ENCODE peak calls at places on chromosomes 1 and 21, in five cellular contexts. N is NCI-H2081, X is NB4, Q is anterior cingulate cortex, R is T-helper 17 cell. G is an unnamed sample.

GRCh38 chr1:55352080-55352800 is 137.1 kb upstream of the USP24 start:
- DNase-seq in N (no peak), X (no peak), Q (no peak), R (no peak), G (no peak)

GRCh38 chr1:7784492-7785071 is 491 bp downstream of the PER3 start:
- DNase-seq in N (no peak), X (no peak), Q (no peak), R (no peak), G (peak)

GRCh38 chr1:59046730-59047157 is 250.2 kb upstream of the FGGY start:
- DNase-seq in N (no peak), X (no peak), Q (no peak), R (no peak), G (no peak)

GRCh38 chr1:171188388-171189266 is 3.5 kb downstream of the FMO2 start:
- DNase-seq in N (peak), X (peak), Q (no peak), R (no peak), G (peak)

GRCh38 chr1:65795311-65795710 is 2.6 kb downstream of the PDE4B start:
- DNase-seq in N (no peak), X (no peak), Q (no peak), R (no peak), G (no peak)

GRCh38 chr1:218345673-218346390 is 696 bp downstream of the TGFB2 start:
- DNase-seq in N (peak), X (peak), Q (peak), R (no peak), G (peak)

GRCh38 chr1:147225193-147225730 is at the start of gene FMO5:
- DNase-seq in N (peak), X (peak), Q (peak), R (peak), G (peak)

GRCh38 chr1:147252540-147252939 is 10.1 kb downstream of the CHD1L start:
- DNase-seq in N (no peak), X (no peak), Q (no peak), R (no peak), G (no peak)

GRCh38 chr1:247857069-247857985 is at the start of gene TRIM58:
- DNase-seq in N (no peak), X (peak), Q (no peak), R (no peak), G (no peak)

GRCh38 chr1:53541263-53541625 is 82.0 kb downstream of the DMRTB1 start:
- DNase-seq in N (no peak), X (no peak), Q (no peak), R (no peak), G (no peak)

GRCh38 chr1:156859523-156860112 is 701 bp upstream of the INSRR start:
- DNase-seq in N (no peak), X (no peak), Q (no peak), R (no peak), G (no peak)

GRCh38 chr1:245867724-245868123 is 639.4 kb downstream of the SMYD3 start:
- DNase-seq in N (no peak), X (no peak), Q (no peak), R (no peak), G (no peak)

GRCh38 chr1:81594211-81594610 is 206.5 kb upstream of the ADGRL2 start:
- DNase-seq in N (no peak), X (no peak), Q (no peak), R (no peak), G (no peak)

GRCh38 chr1:72432645-72433267 is 150.4 kb upstream of the NEGR1 start:
- DNase-seq in N (no peak), X (no peak), Q (no peak), R (no peak), G (no peak)

GRCh38 chr21:36156815-36157670 is at the start of gene DOP1B:
- DNase-seq in N (peak), X (peak), Q (peak), R (peak), G (peak)

GRCh38 chr1:52629021-52629643 is 3.8 kb upstream of the SHISAL2A start:
- DNase-seq in N (no peak), X (no peak), Q (peak), R (no peak), G (no peak)

G was measured in T-helper 9 cell.